ENCODE peak calls at places on chromosomes 11 and 22, in five cellular contexts. R is tibial nerve, X is heart right ventricle, G is body of pancreas, S is H9. L is an unnamed sample. For H3K4me1, the result is how much of the 10 kb centered on the place peaks cover.

GRCh38 chr11:13091373-13091772 is 82.3 kb downstream of the RASSF10 start:
- DNase-seq in S (no peak), G (no peak), R (no peak), X (no peak), L (no peak)

GRCh38 chr22:48554893-48555552 is 1272.7 kb downstream of the BRD1 start:
- DNase-seq in R (no peak), S (peak), G (no peak), X (no peak), L (peak)

GRCh38 chr11:8247312-8247711 is 16.4 kb downstream of the LMO1 start:
- DNase-seq in G (peak), S (peak), R (no peak), X (no peak), L (peak)

GRCh38 chr11:100830978-100831732 is 144.1 kb downstream of the ARHGAP42 start:
- DNase-seq in R (no peak), G (no peak), S (no peak), X (no peak), L (no peak)

GRCh38 chr11:80163011-80163410 is 722.2 kb upstream of the TENM4 start:
- DNase-seq in G (no peak), S (no peak), X (no peak), R (no peak), L (no peak)

GRCh38 chr22:36325163-36326031 is 62.4 kb downstream of the MYH9 start:
- DNase-seq in S (no peak), X (no peak), G (no peak), R (no peak), L (no peak)

GRCh38 chr22:48444320-48445112 is 1383.2 kb downstream of the BRD1 start:
- DNase-seq in X (no peak), S (no peak), G (no peak), R (no peak), L (no peak)

GRCh38 chr22:43669190-43669589 is 142.9 kb downstream of the EFCAB6 start:
- DNase-seq in S (no peak), R (no peak), X (no peak), G (no peak), L (no peak)

GRCh38 chr22:20268350-20269012 is 363 bp upstream of the RTN4R start:
- DNase-seq in S (peak), G (peak), R (no peak), X (peak), L (peak)

GRCh38 chr11:127066426-127067090 is 66.0 kb upstream of the KIRREL3 start:
- DNase-seq in R (no peak), G (no peak), X (no peak), S (no peak), L (no peak)

GRCh38 chr11:103601230-103601846 is 435.1 kb upstream of the DDI1 start:
- DNase-seq in R (no peak), G (peak), X (no peak), S (peak), L (peak)

GRCh38 chr11:57812634-57813033 is 51.0 kb downstream of the CTNND1 start:
- DNase-seq in R (no peak), X (no peak), S (no peak), G (no peak), L (no peak)

GRCh38 chr11:122189259-122189658 is 73.2 kb upstream of the BLID start:
- DNase-seq in S (no peak), R (no peak), X (no peak), G (no peak), L (no peak)

GRCh38 chr11:119470316-119471266 is 47.6 kb upstream of the THY1 start:
- DNase-seq in R (no peak), S (peak), G (no peak), X (no peak), L (peak)

GRCh38 chr11:113163291-113164030 is 150.9 kb upstream of the TTC12 start:
- DNase-seq in R (peak), G (no peak), S (no peak), X (no peak), L (no peak)

GRCh38 chr22:43014062-43014875 is 680 bp downstream of the PACSIN2 start:
- DNase-seq in X (peak), S (peak), R (no peak), G (peak), L (peak)

GRCh38 chr22:50470491-50470890 is 4.3 kb downstream of the SBF1 start:
- DNase-seq in G (no peak), X (no peak), S (no peak), R (no peak), L (no peak)

GRCh38 chr22:19035474-19036228 is 86.6 kb downstream of the DGCR2 start:
- DNase-seq in G (no peak), S (peak), R (no peak), X (no peak), L (peak)

GRCh38 chr11:64529559-64530520 is 61.2 kb upstream of the SLC22A12 start:
- DNase-seq in G (no peak), R (no peak), X (no peak), S (no peak), L (no peak)

GRCh38 chr11:30811226-30811625 is 225.1 kb upstream of the MPPED2 start:
- DNase-seq in G (no peak), X (no peak), S (no peak), R (no peak), L (no peak)

GRCh38 chr11:65776196-65776595 is 4.6 kb downstream of the AP5B1 start:
- DNase-seq in S (no peak), R (no peak), G (peak), X (no peak), L (no peak)

GRCh38 chr11:2459796-2460531 is 15.2 kb downstream of the KCNQ1 start:
- DNase-seq in X (no peak), G (peak), R (no peak), S (no peak), L (no peak)

GRCh38 chr22:29450222-29450621 is 11.8 kb downstream of the RFPL1 start:
- DNase-seq in X (no peak), S (no peak), R (no peak), G (no peak), L (no peak)

GRCh38 chr11:68200639-68201038 is 12.5 kb downstream of the KMT5B start:
- DNase-seq in R (no peak), X (no peak), G (no peak), S (no peak), L (no peak)

GRCh38 chr11:33168605-33169240 is 7.4 kb upstream of the CSTF3 start:
- DNase-seq in S (no peak), X (no peak), G (no peak), R (no peak), L (no peak)

GRCh38 chr11:121592708-121593107 is 139.9 kb upstream of the SORL1-AS1 start:
- DNase-seq in X (no peak), S (no peak), G (no peak), R (no peak), L (no peak)

GRCh38 chr22:40412441-40412840 is 42.0 kb downstream of the SGSM3 start:
- DNase-seq in X (no peak), R (no peak), G (no peak), S (no peak), L (no peak)

GRCh38 chr11:68340784-68341556 is 28.6 kb downstream of the LRP5 start:
- DNase-seq in R (no peak), S (no peak), X (no peak), G (no peak), L (no peak)

GRCh38 chr11:64742087-64742939 is 1.6 kb downstream of the RASGRP2 start:
- DNase-seq in S (peak), R (no peak), G (no peak), X (no peak), L (peak)

GRCh38 chr11:36385121-36385530 is 89.0 kb downstream of the PRR5L start:
- DNase-seq in S (no peak), X (no peak), G (no peak), R (no peak), L (no peak)

GRCh38 chr11:35850191-35850590 is 93.7 kb upstream of the LDLRAD3 start:
- DNase-seq in S (no peak), R (no peak), X (no peak), G (no peak), L (peak)

GRCh38 chr22:45010532-45010900 is 711 bp upstream of the PHF21B start:
- DNase-seq in G (no peak), R (no peak), X (no peak), S (no peak), L (peak)

GRCh38 chr11:14908214-14908880 is 16.3 kb upstream of the CYP2R1 start:
- DNase-seq in S (peak), G (peak), X (no peak), R (no peak), L (peak)

GRCh38 chr22:37739611-37740049 is 42.8 kb downstream of the TRIOBP start:
- DNase-seq in R (no peak), X (no peak), S (no peak), G (no peak), L (no peak)

DNA sequence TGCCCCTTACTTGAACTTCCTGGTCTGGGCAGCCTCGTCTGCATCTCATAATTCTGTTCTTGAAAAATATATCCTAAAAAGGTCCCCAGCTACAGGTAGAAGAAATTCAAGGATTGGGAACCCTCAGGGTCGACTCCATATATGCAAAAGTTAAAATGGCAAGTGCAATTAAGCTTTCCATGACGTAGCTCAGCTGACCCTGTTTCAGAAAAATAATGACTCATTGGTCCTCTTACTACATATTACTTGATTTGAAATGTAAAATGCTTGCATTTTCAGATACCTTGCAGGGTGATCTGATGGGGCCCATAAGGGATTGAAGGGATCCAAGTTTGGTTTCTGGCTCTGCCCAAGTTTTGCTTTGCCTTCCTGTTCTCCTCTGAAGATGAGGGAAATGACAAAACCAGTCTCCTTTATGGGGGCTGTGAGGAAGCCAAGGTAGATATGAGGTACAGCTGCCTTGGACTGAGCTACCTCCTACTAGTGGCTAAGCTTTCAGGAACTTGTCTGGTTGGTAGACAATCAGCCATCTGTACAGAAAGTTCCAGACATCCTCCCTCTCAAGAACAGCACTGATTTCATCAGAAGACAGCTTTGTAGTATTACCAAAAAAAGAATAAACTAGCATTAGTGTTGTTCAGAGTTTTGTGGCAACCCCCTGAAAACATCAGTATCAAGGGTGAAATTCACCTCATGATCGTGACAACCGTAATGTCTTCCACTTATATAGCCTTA is 177.3 kb downstream of the DBX1 start:
- DNase-seq in R (no peak), S (no peak), X (no peak), G (no peak), L (no peak)
- H3K4me1 ChIP-seq in R (under half), S (under half), X (under half), G (under half), L (under half)

GRCh38 chr11:1201395-1202153 is 21.3 kb upstream of the MUC5B start:
- DNase-seq in R (no peak), X (no peak), G (no peak), S (no peak), L (no peak)
- TF ChIP-seq CTCF in R (no peak), X (no peak), G (no peak), S (no peak), L (no peak)

GRCh38 chr11:62251698-62252097 is 9.7 kb downstream of the SCGB1D2 start:
- DNase-seq in X (no peak), R (no peak), S (no peak), G (no peak), L (no peak)
- H3K4me1 ChIP-seq in X (under half), R (under half), S (under half), G (under half), L (under half)

GRCh38 chr11:123393312-123393927 is 36.6 kb upstream of the GRAMD1B start:
- DNase-seq in X (no peak), S (no peak), R (no peak), G (no peak), L (no peak)
- TF ChIP-seq CTCF in X (no peak), S (no peak), R (no peak), G (no peak), L (no peak)